ENCODE peak calls at places on chromosomes 2 and 18, in five cellular contexts. E is stimulated activated CD4-positive, alpha-beta T cell treated with anti-CD3 and anti-CD28 coated beads, Interleukin-4, amount 100 ng/mL, for 48 hours; A is stromal cell of bone marrow; Z is COR-L47; V is islet precursor cell. C is an unnamed sample.

GRCh38 chr2:222239945-222240675 is 58.7 kb downstream of the PAX3 start:
- DNase-seq in V (no peak), Z (no peak), A (no peak), E (no peak), C (no peak)

GRCh38 chr2:212905640-212906201 is 245.7 kb downstream of the IKZF2 start:
- DNase-seq in E (no peak), V (peak; percentile 76), Z (no peak), A (no peak), C (no peak)

GRCh38 chr2:1219901-1220691 is 193.2 kb upstream of the TPO start:
- DNase-seq in V (no peak), E (no peak), Z (no peak), A (peak; percentile 40), C (no peak)

GRCh38 chr2:240796543-240797499 is 23.2 kb downstream of the KIF1A start:
- DNase-seq in A (no peak), V (no peak), Z (no peak), E (no peak), C (no peak)

GRCh38 chr18:79933765-79934164 is 17.7 kb downstream of the SLC66A2 start:
- DNase-seq in E (no peak), A (no peak), Z (no peak), V (peak; percentile 71), C (no peak)

GRCh38 chr2:54106631-54107454 is 8.6 kb upstream of the ACYP2 start:
- DNase-seq in A (no peak), V (no peak), E (no peak), Z (no peak), C (no peak)

GRCh38 chr2:172643142-172643541 is 87.3 kb downstream of the PDK1 start:
- DNase-seq in A (no peak), E (peak; percentile 3), Z (no peak), V (no peak), C (no peak)

GRCh38 chr2:144659731-144660275 is 139.9 kb upstream of the ZEB2 start:
- DNase-seq in E (no peak), V (peak; percentile 54), A (peak; percentile 89), Z (no peak), C (no peak)

GRCh38 chr18:24014986-24015896 is 687 bp downstream of the TTC39C start:
- DNase-seq in Z (peak; percentile 60), E (peak; percentile 34), V (peak; percentile 77), A (no peak), C (peak; percentile 30)

GRCh38 chr18:69978743-69979715 is 31.4 kb upstream of the CD226 start:
- DNase-seq in V (no peak), E (no peak), Z (no peak), A (no peak), C (no peak)

GRCh38 chr18:79328917-79329316 is 66.8 kb upstream of the NFATC1 start:
- DNase-seq in A (no peak), Z (no peak), E (no peak), V (no peak), C (no peak)

GRCh38 chr2:209644842-209645241 is 126.8 kb upstream of the UNC80 start:
- DNase-seq in A (no peak), Z (no peak), E (no peak), V (no peak), C (no peak)

GRCh38 chr18:9094307-9095226 is 7.9 kb upstream of the NDUFV2 start:
- DNase-seq in Z (no peak), A (peak; percentile 68), V (no peak), E (no peak), C (no peak)

GRCh38 chr18:61554117-61554776 is 221.0 kb downstream of the CDH20 start:
- DNase-seq in E (no peak), Z (no peak), A (no peak), V (no peak), C (no peak)

GRCh38 chr2:181781082-181781786 is 100.9 kb upstream of the NEUROD1 start:
- DNase-seq in V (no peak), Z (no peak), E (no peak), A (no peak), C (no peak)

GRCh38 chr2:110662560-110662959 is 15.3 kb downstream of the BUB1 start:
- DNase-seq in E (no peak), V (peak; percentile 61), Z (no peak), A (no peak), C (no peak)

GRCh38 chr2:46650556-46651001 is 171.2 kb downstream of the TMEM247 start:
- DNase-seq in A (peak; percentile 63), Z (peak; percentile 72), E (peak; percentile 43), V (peak; percentile 85), C (peak; percentile 23)

GRCh38 chr2:209496586-209496982 is 72.7 kb downstream of the MAP2 start:
- DNase-seq in E (no peak), V (no peak), A (peak; percentile 34), Z (no peak), C (no peak)

GRCh38 chr2:33372940-33373553 is 103.4 kb upstream of the RASGRP3 start:
- DNase-seq in Z (peak; percentile 15), A (no peak), V (no peak), E (no peak), C (peak; percentile 11)

GRCh38 chr2:162607915-162608314 is 230.7 kb downstream of the KCNH7 start:
- DNase-seq in A (no peak), E (no peak), Z (no peak), V (no peak), C (no peak)

GRCh38 chr18:69631281-69631680 is 230.6 kb downstream of the DOK6 start:
- DNase-seq in Z (no peak), E (no peak), A (no peak), V (no peak), C (no peak)

GRCh38 chr2:184644685-184645084 is 46.4 kb downstream of the ZNF804A start:
- DNase-seq in E (no peak), V (no peak), Z (peak; percentile 29), A (no peak), C (no peak)

GRCh38 chr2:216343221-216343985 is 28.9 kb downstream of the MARCHF4 start:
- DNase-seq in V (no peak), Z (no peak), E (no peak), A (no peak), C (no peak)

GRCh38 chr2:216344206-216344957 is 27.9 kb downstream of the MARCHF4 start:
- DNase-seq in V (no peak), Z (no peak), E (no peak), A (no peak), C (no peak)

C was measured in GM12892.